ENCODE peak calls at places on chromosomes 16 and 17, in five cellular contexts. P is stimulated activated naive CD4-positive, alpha-beta T cell; E is NCI-H1417; A is T47D; C is psoas muscle. M is an unnamed sample.

GRCh38 chr17:37696366-37696765 is 48.5 kb downstream of the HNF1B start:
- DNase-seq in P (no peak), E (no peak), A (no peak), C (no peak), M (no peak)

GRCh38 chr16:14377326-14377725 is 252.7 kb downstream of the PARN start:
- DNase-seq in P (no peak), E (no peak), A (no peak), C (no peak), M (no peak)

GRCh38 chr17:951388-952132 is 28.0 kb downstream of the NXN start:
- DNase-seq in P (no peak), E (no peak), A (peak), C (peak), M (no peak)

GRCh38 chr17:43962479-43962878 is 8.7 kb upstream of the PYY start:
- DNase-seq in P (no peak), E (no peak), A (no peak), C (no peak), M (no peak)

GRCh38 chr17:77487211-77487629 is 346.5 kb downstream of the SEC14L1 start:
- DNase-seq in P (no peak), E (no peak), A (no peak), C (no peak), M (no peak)

GRCh38 chr17:79930786-79931516 is 91.7 kb upstream of the CBX4 start:
- DNase-seq in P (no peak), E (peak), A (no peak), C (no peak), M (no peak)

GRCh38 chr16:86794216-86794864 is 216.0 kb downstream of the FOXL1 start:
- DNase-seq in P (no peak), E (no peak), A (no peak), C (no peak), M (no peak)

GRCh38 chr16:31206776-31207175 is 4.2 kb upstream of the PYCARD start:
- DNase-seq in P (no peak), E (no peak), A (no peak), C (no peak), M (no peak)

GRCh38 chr16:1591306-1591705 is 20.6 kb downstream of the IFT140 start:
- DNase-seq in P (no peak), E (no peak), A (no peak), C (no peak), M (no peak)

GRCh38 chr16:296806-297510 is 14.0 kb downstream of the PDIA2 start:
- DNase-seq in P (no peak), E (no peak), A (no peak), C (no peak), M (no peak)

GRCh38 chr16:68077866-68078725 is 7.1 kb upstream of the NFATC3 start:
- DNase-seq in P (no peak), E (no peak), A (no peak), C (no peak), M (no peak)

GRCh38 chr17:31581022-31581483 is 189.6 kb downstream of the RAB11FIP4 start:
- DNase-seq in P (no peak), E (no peak), A (no peak), C (peak), M (no peak)

GRCh38 chr17:75876938-75877751 is 1.2 kb downstream of the TRIM47 start:
- DNase-seq in P (no peak), E (peak), A (no peak), C (peak), M (no peak)

GRCh38 chr16:79977974-79978836 is 377.7 kb upstream of the MAF start:
- DNase-seq in P (no peak), E (no peak), A (no peak), C (no peak), M (no peak)

GRCh38 chr16:73301984-73302383 is 254.1 kb upstream of the ZFHX3 start:
- DNase-seq in P (no peak), E (no peak), A (no peak), C (no peak), M (no peak)

GRCh38 chr16:87818533-87819161 is 50.7 kb downstream of the SLC7A5 start:
- DNase-seq in P (no peak), E (no peak), A (no peak), C (no peak), M (no peak)

GRCh38 chr17:65530985-65531507 is 30.4 kb downstream of the AXIN2 start:
- DNase-seq in P (no peak), E (peak), A (no peak), C (no peak), M (no peak)

GRCh38 chr16:15482068-15482747 is 47.8 kb downstream of the BMERB1 start:
- DNase-seq in P (no peak), E (no peak), A (peak), C (peak), M (no peak)

GRCh38 chr16:79295746-79296145 is 304.8 kb downstream of the MAF start:
- DNase-seq in P (no peak), E (no peak), A (no peak), C (no peak), M (no peak)

GRCh38 chr17:74234482-74234881 is 21.1 kb downstream of the TTYH2 start:
- DNase-seq in P (no peak), E (no peak), A (no peak), C (no peak), M (no peak)

GRCh38 chr17:48831549-48831883 is 681 bp downstream of the CALCOCO2 start:
- DNase-seq in P (no peak), E (no peak), A (no peak), C (no peak), M (no peak)

GRCh38 chr16:49460786-49461470 is 87.3 kb downstream of the C16orf78 start:
- DNase-seq in P (no peak), E (no peak), A (no peak), C (no peak), M (no peak)

GRCh38 chr16:89697616-89698331 is 3.7 kb downstream of the SPATA2L start:
- DNase-seq in P (no peak), E (peak), A (no peak), C (no peak), M (no peak)

GRCh38 chr16:4937782-4938682 is 1.1 kb upstream of the PPL start:
- DNase-seq in P (no peak), E (no peak), A (no peak), C (no peak), M (no peak)

GRCh38 chr17:45316271-45317112 is at the start of gene MAP3K14:
- DNase-seq in P (peak), E (peak), A (peak), C (peak), M (peak)

GRCh38 chr16:55274391-55274790 is 49.6 kb upstream of the IRX6 start:
- DNase-seq in P (no peak), E (no peak), A (no peak), C (no peak), M (no peak)

GRCh38 chr17:48510761-48511604 is 19.8 kb downstream of the HOXB1 start:
- DNase-seq in P (no peak), E (no peak), A (no peak), C (no peak), M (no peak)

GRCh38 chr16:57892041-57892440 is 78.9 kb downstream of the CNGB1 start:
- DNase-seq in P (no peak), E (no peak), A (no peak), C (no peak), M (no peak)

GRCh38 chr17:62671553-62671952 is 44.1 kb downstream of the MRC2 start:
- DNase-seq in P (no peak), E (peak), A (no peak), C (no peak), M (peak)

GRCh38 chr17:73820686-73821448 is 176.6 kb upstream of the SDK2 start:
- DNase-seq in P (no peak), E (peak), A (no peak), C (no peak), M (no peak)

GRCh38 chr17:44587339-44587738 is 30.1 kb downstream of the FZD2 start:
- DNase-seq in P (no peak), E (no peak), A (peak), C (peak), M (no peak)

GRCh38 chr16:72092832-72093447 is 480 bp downstream of the TXNL4B start:
- DNase-seq in P (no peak), E (peak), A (no peak), C (no peak), M (no peak)

GRCh38 chr17:56929362-56929969 is 15.6 kb upstream of the TRIM25 start:
- DNase-seq in P (no peak), E (peak), A (no peak), C (no peak), M (no peak)

GRCh38 chr17:48799069-48799710 is 17.8 kb downstream of the TTLL6 start:
- DNase-seq in P (no peak), E (no peak), A (no peak), C (no peak), M (no peak)